ENCODE peak calls at places on chromosomes 6 and 20, in seven cellular contexts. One of them, this sample, is unnamed. For H3K27me3, the result is how much of the 10 kb centered on the place peaks cover.

GRCh38 chr20:17568972-17569471 is 853 bp upstream of the DSTN start:
- DNase-seq in fibroblast of lung: peak
- DNase-seq in mammary epithelial cell: peak
- DNase-seq in neural progenitor cell: peak
- DNase-seq in GM23338: peak
- DNase-seq in endothelial cell of umbilical vein: peak
- DNase-seq in IMR-90: peak
- DNase-seq in this sample: peak

GRCh38 chr6:13528232-13528631 is 40.8 kb upstream of the GFOD1 start:
- DNase-seq in fibroblast of lung: peak
- DNase-seq in mammary epithelial cell: no peak
- DNase-seq in neural progenitor cell: no peak
- DNase-seq in GM23338: no peak
- DNase-seq in endothelial cell of umbilical vein: peak
- DNase-seq in IMR-90: no peak
- DNase-seq in this sample: no peak

GRCh38 chr6:157106487-157106886 is 216.8 kb downstream of the TMEM242 start:
- DNase-seq in fibroblast of lung: peak
- DNase-seq in mammary epithelial cell: peak
- DNase-seq in neural progenitor cell: no peak
- DNase-seq in GM23338: no peak
- DNase-seq in endothelial cell of umbilical vein: peak
- DNase-seq in IMR-90: peak
- DNase-seq in this sample: no peak

GRCh38 chr20:34390769-34391447 is 27.8 kb downstream of the ITCH start:
- DNase-seq in fibroblast of lung: peak
- DNase-seq in mammary epithelial cell: peak
- DNase-seq in neural progenitor cell: no peak
- DNase-seq in GM23338: peak
- DNase-seq in endothelial cell of umbilical vein: peak
- DNase-seq in IMR-90: peak
- DNase-seq in this sample: peak

GRCh38 chr20:48679603-48680002 is 148.2 kb downstream of the PREX1 start:
- DNase-seq in fibroblast of lung: no peak
- DNase-seq in mammary epithelial cell: no peak
- DNase-seq in neural progenitor cell: peak
- DNase-seq in GM23338: peak
- DNase-seq in endothelial cell of umbilical vein: no peak
- DNase-seq in IMR-90: no peak
- DNase-seq in this sample: peak

GRCh38 chr6:79034865-79035264 is 43.2 kb downstream of the PHIP start:
- DNase-seq in fibroblast of lung: no peak
- DNase-seq in mammary epithelial cell: peak
- DNase-seq in neural progenitor cell: no peak
- DNase-seq in GM23338: no peak
- DNase-seq in endothelial cell of umbilical vein: no peak
- DNase-seq in IMR-90: peak
- DNase-seq in this sample: no peak

GRCh38 chr6:98716341-98716740 is 118.0 kb upstream of the POU3F2 start:
- DNase-seq in fibroblast of lung: no peak
- DNase-seq in mammary epithelial cell: no peak
- DNase-seq in neural progenitor cell: peak
- DNase-seq in GM23338: peak
- DNase-seq in endothelial cell of umbilical vein: no peak
- DNase-seq in IMR-90: no peak
- DNase-seq in this sample: no peak

GRCh38 chr20:3863317-3863716 is 16.7 kb downstream of the MAVS start:
- DNase-seq in fibroblast of lung: no peak
- DNase-seq in mammary epithelial cell: no peak
- DNase-seq in neural progenitor cell: no peak
- DNase-seq in GM23338: no peak
- DNase-seq in endothelial cell of umbilical vein: no peak
- DNase-seq in IMR-90: no peak
- DNase-seq in this sample: peak

GRCh38 chr20:24007073-24007595 is 18.6 kb upstream of the GGTLC1 start:
- DNase-seq in fibroblast of lung: no peak
- DNase-seq in mammary epithelial cell: no peak
- DNase-seq in neural progenitor cell: no peak
- DNase-seq in GM23338: no peak
- DNase-seq in endothelial cell of umbilical vein: no peak
- DNase-seq in IMR-90: no peak
- DNase-seq in this sample: no peak

GRCh38 chr6:159842035-159842434 is 42.0 kb downstream of the PNLDC1 start:
- DNase-seq in fibroblast of lung: no peak
- DNase-seq in mammary epithelial cell: no peak
- DNase-seq in neural progenitor cell: peak
- DNase-seq in GM23338: peak
- DNase-seq in endothelial cell of umbilical vein: no peak
- DNase-seq in IMR-90: no peak
- DNase-seq in this sample: peak

GRCh38 chr6:45757443-45758121 is 258.1 kb downstream of the CLIC5 start:
- DNase-seq in fibroblast of lung: no peak
- DNase-seq in mammary epithelial cell: no peak
- DNase-seq in neural progenitor cell: no peak
- DNase-seq in GM23338: no peak
- DNase-seq in endothelial cell of umbilical vein: no peak
- DNase-seq in IMR-90: no peak
- DNase-seq in this sample: no peak

GRCh38 chr6:100420711-100421110 is 44.0 kb downstream of the SIM1 start:
- DNase-seq in fibroblast of lung: no peak
- DNase-seq in mammary epithelial cell: no peak
- DNase-seq in neural progenitor cell: peak
- DNase-seq in GM23338: peak
- DNase-seq in endothelial cell of umbilical vein: no peak
- DNase-seq in IMR-90: no peak
- DNase-seq in this sample: no peak

GRCh38 chr6:146331008-146331407 is 212.6 kb upstream of the RAB32 start:
- DNase-seq in fibroblast of lung: no peak
- DNase-seq in mammary epithelial cell: no peak
- DNase-seq in neural progenitor cell: no peak
- DNase-seq in GM23338: no peak
- DNase-seq in endothelial cell of umbilical vein: no peak
- DNase-seq in IMR-90: no peak
- DNase-seq in this sample: no peak

GRCh38 chr6:68718379-68719073 is 83.4 kb downstream of the ADGRB3 start:
- DNase-seq in fibroblast of lung: peak
- DNase-seq in mammary epithelial cell: no peak
- DNase-seq in neural progenitor cell: no peak
- DNase-seq in GM23338: no peak
- DNase-seq in endothelial cell of umbilical vein: no peak
- DNase-seq in IMR-90: no peak
- DNase-seq in this sample: no peak
- H2AFZ ChIP-seq in fibroblast of lung: no peak
- H2AFZ ChIP-seq in mammary epithelial cell: no peak
- H2AFZ ChIP-seq in neural progenitor cell: no peak
- H2AFZ ChIP-seq in GM23338: no peak
- H2AFZ ChIP-seq in endothelial cell of umbilical vein: no peak
- H2AFZ ChIP-seq in IMR-90: no peak
- H2AFZ ChIP-seq in this sample: no peak

GRCh38 chr6:126380072-126380583 is 40.2 kb downstream of the CENPW start:
- DNase-seq in fibroblast of lung: no peak
- DNase-seq in mammary epithelial cell: no peak
- DNase-seq in neural progenitor cell: no peak
- DNase-seq in GM23338: no peak
- DNase-seq in endothelial cell of umbilical vein: no peak
- DNase-seq in IMR-90: no peak
- DNase-seq in this sample: no peak
- H3K4me2 ChIP-seq in fibroblast of lung: no peak
- H3K4me2 ChIP-seq in mammary epithelial cell: no peak
- H3K4me2 ChIP-seq in neural progenitor cell: no peak
- H3K4me2 ChIP-seq in GM23338: no peak
- H3K4me2 ChIP-seq in endothelial cell of umbilical vein: no peak
- H3K4me2 ChIP-seq in IMR-90: no peak
- H3K4me2 ChIP-seq in this sample: no peak

DNA sequence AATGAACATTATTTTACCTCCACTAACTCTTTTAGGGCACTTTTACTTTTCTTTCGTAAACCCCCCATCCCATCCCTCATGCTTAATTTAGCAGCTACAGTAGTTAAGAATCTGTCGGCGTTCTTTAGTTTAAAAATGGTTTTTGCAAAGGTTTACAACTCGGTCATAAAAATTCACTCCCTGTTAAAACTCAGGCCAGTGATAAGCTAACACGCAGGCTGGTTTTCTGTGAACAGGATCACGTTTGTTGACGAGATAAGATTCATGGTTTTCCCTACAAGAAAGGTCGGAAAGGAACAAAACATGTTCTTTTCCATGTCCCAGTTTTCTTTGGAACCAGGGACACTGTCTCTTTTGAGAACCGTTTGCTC is 101.1 kb downstream of the TOX2 start:
- DNase-seq in fibroblast of lung: no peak
- DNase-seq in mammary epithelial cell: no peak
- DNase-seq in neural progenitor cell: no peak
- DNase-seq in GM23338: no peak
- DNase-seq in endothelial cell of umbilical vein: peak
- DNase-seq in IMR-90: no peak
- DNase-seq in this sample: no peak
- H3K27me3 ChIP-seq in fibroblast of lung: under half
- H3K27me3 ChIP-seq in mammary epithelial cell: under half
- H3K27me3 ChIP-seq in neural progenitor cell: under half
- H3K27me3 ChIP-seq in GM23338: under half
- H3K27me3 ChIP-seq in endothelial cell of umbilical vein: under half
- H3K27me3 ChIP-seq in IMR-90: under half
- H3K27me3 ChIP-seq in this sample: under half

GRCh38 chr6:1869766-1870165 is 260.1 kb downstream of the FOXC1 start:
- DNase-seq in fibroblast of lung: no peak
- DNase-seq in mammary epithelial cell: no peak
- DNase-seq in neural progenitor cell: no peak
- DNase-seq in GM23338: no peak
- DNase-seq in endothelial cell of umbilical vein: no peak
- DNase-seq in IMR-90: no peak
- DNase-seq in this sample: no peak

GRCh38 chr6:1870902-1871301 is 261.2 kb downstream of the FOXC1 start:
- DNase-seq in fibroblast of lung: no peak
- DNase-seq in mammary epithelial cell: no peak
- DNase-seq in neural progenitor cell: peak
- DNase-seq in GM23338: peak
- DNase-seq in endothelial cell of umbilical vein: no peak
- DNase-seq in IMR-90: no peak
- DNase-seq in this sample: no peak

GRCh38 chr6:1871936-1872335 is 262.2 kb downstream of the FOXC1 start:
- DNase-seq in fibroblast of lung: no peak
- DNase-seq in mammary epithelial cell: no peak
- DNase-seq in neural progenitor cell: peak
- DNase-seq in GM23338: peak
- DNase-seq in endothelial cell of umbilical vein: no peak
- DNase-seq in IMR-90: no peak
- DNase-seq in this sample: no peak

GRCh38 chr6:1868561-1869261 is 259.0 kb downstream of the FOXC1 start:
- DNase-seq in fibroblast of lung: no peak
- DNase-seq in mammary epithelial cell: no peak
- DNase-seq in neural progenitor cell: no peak
- DNase-seq in GM23338: no peak
- DNase-seq in endothelial cell of umbilical vein: no peak
- DNase-seq in IMR-90: no peak
- DNase-seq in this sample: no peak

GRCh38 chr6:1870267-1870666 is 260.6 kb downstream of the FOXC1 start:
- DNase-seq in fibroblast of lung: no peak
- DNase-seq in mammary epithelial cell: no peak
- DNase-seq in neural progenitor cell: no peak
- DNase-seq in GM23338: no peak
- DNase-seq in endothelial cell of umbilical vein: no peak
- DNase-seq in IMR-90: no peak
- DNase-seq in this sample: no peak
- H2AFZ ChIP-seq in fibroblast of lung: no peak
- H2AFZ ChIP-seq in mammary epithelial cell: no peak
- H2AFZ ChIP-seq in neural progenitor cell: no peak
- H2AFZ ChIP-seq in GM23338: no peak
- H2AFZ ChIP-seq in endothelial cell of umbilical vein: no peak
- H2AFZ ChIP-seq in IMR-90: no peak
- H2AFZ ChIP-seq in this sample: no peak

DNA sequence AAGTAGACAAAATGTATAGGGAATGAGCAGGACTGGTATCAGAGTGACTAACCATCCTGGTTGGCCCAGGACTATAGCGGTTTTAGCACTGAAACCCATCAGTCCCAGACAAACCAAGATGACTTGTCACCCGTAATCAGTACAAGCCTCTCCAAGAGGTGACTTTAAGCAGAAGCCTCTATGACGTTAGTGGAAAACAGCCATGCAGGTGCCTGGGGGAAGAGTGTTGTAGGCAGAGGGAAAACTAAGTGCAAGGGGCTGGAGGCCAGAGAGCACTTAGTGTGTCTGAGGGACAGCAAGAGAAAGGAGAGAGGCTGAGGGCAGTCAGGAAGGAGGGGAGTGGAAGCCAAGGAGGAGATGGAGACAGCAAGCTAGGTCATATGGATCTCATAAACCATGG is 2.1 kb downstream of the SGK2 start:
- DNase-seq in fibroblast of lung: no peak
- DNase-seq in mammary epithelial cell: no peak
- DNase-seq in neural progenitor cell: no peak
- DNase-seq in GM23338: no peak
- DNase-seq in endothelial cell of umbilical vein: no peak
- DNase-seq in IMR-90: no peak
- DNase-seq in this sample: no peak
- H3K4me2 ChIP-seq in fibroblast of lung: no peak
- H3K4me2 ChIP-seq in mammary epithelial cell: no peak
- H3K4me2 ChIP-seq in neural progenitor cell: no peak
- H3K4me2 ChIP-seq in GM23338: no peak
- H3K4me2 ChIP-seq in endothelial cell of umbilical vein: no peak
- H3K4me2 ChIP-seq in IMR-90: no peak
- H3K4me2 ChIP-seq in this sample: no peak